ENCODE peak calls at places on chromosomes 7 and 10, in six cellular contexts. R, N, K, U, W and S are unnamed samples.

GRCh38 chr7:55021053-55021452 is 2.2 kb downstream of the EGFR start:
- DNase-seq in R (no peak), N (no peak), K (no peak), U (no peak), W (no peak), S (no peak)

GRCh38 chr7:13992621-13992982 is 3.1 kb upstream of the ETV1 start:
- DNase-seq in R (no peak), N (no peak), K (no peak), U (no peak), W (no peak), S (no peak)

GRCh38 chr10:62454696-62455451 is 80.7 kb downstream of the ZNF365 start:
- DNase-seq in R (peak), N (no peak), K (no peak), U (peak), W (no peak), S (no peak)

GRCh38 chr10:4144802-4145201 is 359.8 kb upstream of the KLF6 start:
- DNase-seq in R (no peak), N (no peak), K (no peak), U (no peak), W (no peak), S (no peak)

GRCh38 chr10:126272526-126272925 is 115.8 kb downstream of the ADAM12 start:
- DNase-seq in R (no peak), N (no peak), K (no peak), U (no peak), W (no peak), S (no peak)

GRCh38 chr7:98617960-98618418 is 904 bp downstream of the NPTX2 start:
- DNase-seq in R (no peak), N (no peak), K (no peak), U (no peak), W (no peak), S (peak)

GRCh38 chr10:104340692-104341091 is 2.4 kb upstream of the ITPRIP start:
- DNase-seq in R (no peak), N (no peak), K (no peak), U (no peak), W (peak), S (no peak)

GRCh38 chr7:130381468-130382312 is 1.4 kb downstream of the CPA1 start:
- DNase-seq in R (peak), N (no peak), K (peak), U (no peak), W (no peak), S (no peak)

GRCh38 chr7:18458830-18459229 is 36.7 kb upstream of the HDAC9 start:
- DNase-seq in R (no peak), N (no peak), K (no peak), U (no peak), W (no peak), S (no peak)

GRCh38 chr7:100632951-100633717 is 8.2 kb downstream of the TFR2 start:
- DNase-seq in R (no peak), N (peak), K (peak), U (peak), W (peak), S (peak)

GRCh38 chr7:37526623-37527022 is 78.0 kb upstream of the ELMO1 start:
- DNase-seq in R (no peak), N (no peak), K (no peak), U (no peak), W (no peak), S (no peak)

GRCh38 chr10:91422915-91423314 is 12.8 kb downstream of the HECTD2 start:
- DNase-seq in R (no peak), N (no peak), K (no peak), U (no peak), W (no peak), S (no peak)

GRCh38 chr10:131973160-131973951 is 8.4 kb downstream of the BNIP3 start:
- DNase-seq in R (no peak), N (no peak), K (peak), U (no peak), W (no peak), S (no peak)

GRCh38 chr7:155804897-155805825 is 7.1 kb downstream of the SHH start:
- DNase-seq in R (no peak), N (peak), K (peak), U (peak), W (peak), S (peak)

GRCh38 chr7:83072576-83073517 is 89.8 kb downstream of the PCLO start:
- DNase-seq in R (no peak), N (no peak), K (no peak), U (no peak), W (no peak), S (no peak)

GRCh38 chr7:17289074-17289665 is 9.3 kb upstream of the AHR start:
- DNase-seq in R (no peak), N (no peak), K (no peak), U (peak), W (no peak), S (no peak)

GRCh38 chr7:139231513-139232376 is 708 bp downstream of the UBN2 start:
- DNase-seq in R (no peak), N (peak), K (peak), U (peak), W (peak), S (peak)

GRCh38 chr7:152594801-152595200 is 81.1 kb downstream of the XRCC2 start:
- DNase-seq in R (no peak), N (no peak), K (no peak), U (no peak), W (no peak), S (no peak)

GRCh38 chr10:76136876-76137420 is 705.5 kb downstream of the LRMDA start:
- DNase-seq in R (no peak), N (no peak), K (no peak), U (no peak), W (no peak), S (no peak)

GRCh38 chr10:121952226-121952625 is 22.8 kb downstream of the NSMCE4A start:
- DNase-seq in R (no peak), N (no peak), K (no peak), U (no peak), W (no peak), S (no peak)

GRCh38 chr7:149869867-149870266 is 3.9 kb upstream of the ATP6V0E2 start:
- DNase-seq in R (no peak), N (no peak), K (no peak), U (no peak), W (peak), S (no peak)

GRCh38 chr7:45689011-45689796 is 115.0 kb downstream of the ADCY1 start:
- DNase-seq in R (no peak), N (no peak), K (no peak), U (no peak), W (peak), S (no peak)

GRCh38 chr7:20327047-20327446 is 3.7 kb upstream of the ITGB8 start:
- DNase-seq in R (no peak), N (no peak), K (no peak), U (no peak), W (no peak), S (no peak)

GRCh38 chr7:116395125-116395791 is 104.3 kb upstream of the CAV2 start:
- DNase-seq in R (no peak), N (no peak), K (no peak), U (peak), W (no peak), S (no peak)

GRCh38 chr10:118332247-118332646 is 9.9 kb downstream of the FAM204A start:
- DNase-seq in R (no peak), N (no peak), K (no peak), U (no peak), W (no peak), S (no peak)

GRCh38 chr10:46240684-46241565 is 45.9 kb upstream of the ANTXRL start:
- DNase-seq in R (no peak), N (no peak), K (peak), U (no peak), W (peak), S (no peak)

GRCh38 chr10:49654036-49654693 is 25.3 kb upstream of the C10orf53 start:
- DNase-seq in R (no peak), N (no peak), K (no peak), U (no peak), W (no peak), S (no peak)

GRCh38 chr10:78515037-78515872 is 481.6 kb downstream of the RPS24 start:
- DNase-seq in R (no peak), N (peak), K (no peak), U (no peak), W (peak), S (no peak)

GRCh38 chr10:33258951-33259350 is 75.5 kb downstream of the NRP1 start:
- DNase-seq in R (no peak), N (no peak), K (no peak), U (peak), W (no peak), S (no peak)

GRCh38 chr10:44811072-44811471 is 100.1 kb upstream of the TMEM72 start:
- DNase-seq in R (no peak), N (no peak), K (no peak), U (no peak), W (no peak), S (no peak)

GRCh38 chr10:118900617-118901016 is 128.9 kb upstream of the NANOS1 start:
- DNase-seq in R (no peak), N (no peak), K (no peak), U (no peak), W (no peak), S (no peak)

GRCh38 chr7:55024776-55025175 is 6.0 kb downstream of the EGFR start:
- DNase-seq in R (no peak), N (no peak), K (no peak), U (no peak), W (no peak), S (no peak)

GRCh38 chr10:60138842-60139241 is 232.5 kb upstream of the CCDC6 start:
- DNase-seq in R (no peak), N (no peak), K (no peak), U (no peak), W (no peak), S (no peak)

GRCh38 chr10:109592391-109592790 is 330.9 kb downstream of the XPNPEP1 start:
- DNase-seq in R (no peak), N (no peak), K (no peak), U (no peak), W (no peak), S (no peak)

GRCh38 chr7:100544949-100545635 is 6.1 kb downstream of the AGFG2 start:
- DNase-seq in R (no peak), N (no peak), K (no peak), U (no peak), W (no peak), S (no peak)

GRCh38 chr10:23581906-23582305 is 143.0 kb downstream of the OTUD1 start:
- DNase-seq in R (no peak), N (no peak), K (no peak), U (no peak), W (no peak), S (no peak)
- H3K4me3 ChIP-seq in R (no peak), N (no peak), K (no peak), U (no peak), W (no peak), S (no peak)

DNA sequence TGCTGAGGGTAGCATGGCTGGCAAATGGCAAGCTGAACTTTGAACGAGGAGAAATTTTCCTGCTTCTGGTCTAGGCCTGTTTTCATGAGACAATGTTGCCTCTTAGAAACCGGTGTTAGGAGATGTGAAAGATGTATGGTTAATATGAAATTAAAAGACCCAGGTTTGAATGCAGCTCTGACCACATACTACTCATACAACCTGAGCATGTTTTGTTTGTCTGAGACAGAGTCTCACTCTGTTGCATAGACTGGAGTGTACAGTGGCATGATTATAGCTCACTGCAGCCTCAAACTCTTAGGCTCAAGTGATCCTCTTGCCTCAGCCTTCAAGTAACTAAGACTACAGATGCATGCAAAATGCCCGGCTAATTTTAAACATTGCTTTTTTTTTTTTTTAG is 193.4 kb upstream of the FZD8 start:
- DNase-seq in R (no peak), N (no peak), K (no peak), U (no peak), W (no peak), S (no peak)
- H3K27ac ChIP-seq in R (no peak), N (no peak), K (no peak), U (no peak), W (no peak), S (no peak)

DNA sequence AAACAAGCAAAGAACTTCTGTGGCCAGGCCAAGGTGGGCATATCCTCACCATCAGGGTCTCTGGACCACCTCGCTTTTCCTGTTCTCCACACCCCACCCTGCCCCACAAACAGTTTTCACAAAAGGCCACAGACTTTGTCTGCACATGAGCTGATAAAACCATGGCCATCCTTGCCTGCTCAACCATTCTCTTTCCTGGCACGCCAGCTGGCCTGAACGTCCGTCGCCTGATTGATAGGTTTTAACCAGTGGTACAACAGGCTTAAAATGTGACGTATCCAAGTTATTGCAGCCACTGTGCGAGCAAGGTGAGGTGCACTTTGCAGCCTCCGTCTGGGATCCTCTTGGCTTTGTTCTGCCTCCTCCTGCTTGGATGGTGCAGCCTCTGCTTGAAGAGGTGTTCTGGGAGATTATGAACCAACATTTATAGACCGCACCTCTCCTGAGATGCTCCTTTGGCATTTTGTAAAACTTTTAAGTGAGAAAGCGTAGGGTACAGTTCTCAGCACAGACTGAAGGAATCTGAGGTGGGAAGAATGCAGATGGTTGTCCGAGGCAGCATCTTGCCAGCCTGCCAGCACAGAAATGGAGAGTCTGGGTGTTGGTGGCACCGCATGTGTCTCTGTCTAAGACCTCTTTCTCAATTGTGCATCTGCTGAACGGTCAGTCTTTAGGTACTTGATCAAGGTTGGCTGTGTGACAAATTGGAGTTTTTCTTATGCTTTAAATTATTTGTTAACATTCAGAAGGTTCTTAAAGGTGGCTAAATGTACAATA is 288.3 kb downstream of the CELF2 start:
- DNase-seq in R (no peak), N (no peak), K (no peak), U (no peak), W (no peak), S (no peak)
- H3K4me3 ChIP-seq in R (no peak), N (no peak), K (no peak), U (no peak), W (no peak), S (no peak)

GRCh38 chr7:157691521-157692155 is 354.8 kb downstream of the DNAJB6 start:
- DNase-seq in R (no peak), N (peak), K (no peak), U (no peak), W (no peak), S (peak)
- H3K27ac ChIP-seq in R (no peak), N (no peak), K (no peak), U (no peak), W (no peak), S (no peak)